ENCODE peak calls at places on chromosome X, in six cellular contexts. J, S, W, K, C and X are unnamed samples.

GRCh38 chrX:45697591-45697990 is 496.9 kb upstream of the DIPK2B start:
- DNase-seq in J (no peak), W (no peak), C (no peak), S (peak), K (no peak), X (no peak)

GRCh38 chrX:135185795-135186443 is 14.7 kb upstream of the CT55 start:
- DNase-seq in J (no peak), S (peak), C (no peak), K (peak), W (peak), X (peak)

GRCh38 chrX:18873189-18873791 is 110.6 kb downstream of the PHKA2 start:
- DNase-seq in J (no peak), K (peak), S (no peak), C (no peak), W (no peak), X (peak)

GRCh38 chrX:109533631-109534030 is 3.0 kb upstream of the NXT2 start:
- DNase-seq in J (no peak), S (no peak), K (no peak), C (no peak), W (no peak), X (no peak)

GRCh38 chrX:45807572-45808425 is 607.1 kb upstream of the DIPK2B start:
- DNase-seq in C (no peak), W (peak), K (no peak), S (peak), J (no peak), X (no peak)

GRCh38 chrX:1841746-1842145 is 226.9 kb downstream of the ASMT start:
- DNase-seq in C (no peak), W (no peak), J (no peak), K (no peak), S (no peak), X (no peak)

GRCh38 chrX:67207912-67208311 is 335.9 kb upstream of the AR start:
- DNase-seq in K (no peak), S (no peak), C (no peak), J (no peak), W (no peak), X (no peak)

GRCh38 chrX:83819304-83819703 is 41.6 kb upstream of the CYLC1 start:
- DNase-seq in S (peak), W (no peak), C (no peak), J (no peak), K (no peak), X (no peak)

GRCh38 chrX:114058988-114059418 is 524.9 kb upstream of the HTR2C start:
- DNase-seq in W (no peak), C (no peak), J (no peak), S (no peak), K (no peak), X (no peak)

GRCh38 chrX:9327747-9328145 is 137.1 kb upstream of the TBL1X start:
- DNase-seq in K (no peak), S (peak), W (no peak), C (no peak), J (no peak), X (no peak)

GRCh38 chrX:10983526-10983925 is 127.6 kb upstream of the HCCS start:
- DNase-seq in C (no peak), W (no peak), S (no peak), K (no peak), J (no peak), X (no peak)

GRCh38 chrX:24619647-24620046 is 27.5 kb downstream of the PCYT1B start:
- DNase-seq in S (peak), K (no peak), J (no peak), W (peak), C (peak), X (no peak)

GRCh38 chrX:63511361-63511760 is 160.2 kb upstream of the SPIN4 start:
- DNase-seq in S (no peak), C (no peak), W (no peak), K (no peak), J (no peak), X (no peak)

GRCh38 chrX:63508668-63509067 is 157.5 kb upstream of the SPIN4 start:
- DNase-seq in J (no peak), K (no peak), C (no peak), W (no peak), S (no peak), X (no peak)

GRCh38 chrX:63503541-63503940 is 152.4 kb upstream of the SPIN4 start:
- DNase-seq in W (no peak), S (peak), K (no peak), C (no peak), J (no peak), X (no peak)

DNA sequence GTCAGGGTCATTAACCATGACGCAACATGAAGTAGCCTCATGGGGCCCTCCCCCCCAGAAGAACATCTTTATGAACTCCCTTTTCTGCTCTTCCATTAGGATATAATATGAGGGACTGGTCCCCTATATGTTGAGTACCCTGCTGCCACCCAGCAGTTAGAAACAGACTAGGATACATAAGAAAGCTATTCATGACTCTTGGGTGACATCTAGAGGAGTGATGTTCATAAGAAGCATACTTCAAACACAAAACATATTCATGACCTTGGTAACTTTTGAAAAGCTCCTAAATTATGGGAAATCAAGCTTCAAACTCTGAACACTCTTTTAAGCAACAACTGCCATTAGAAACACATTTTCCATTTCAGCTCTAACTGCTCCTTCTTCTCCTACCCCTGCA is 155.2 kb upstream of the SPIN4 start:
- DNase-seq in S (peak), K (peak), J (no peak), W (no peak), C (no peak), X (no peak)
- TF ChIP-seq CTCF in S (peak), K (peak), J (peak), W (no peak), C (no peak), X (no peak)

DNA sequence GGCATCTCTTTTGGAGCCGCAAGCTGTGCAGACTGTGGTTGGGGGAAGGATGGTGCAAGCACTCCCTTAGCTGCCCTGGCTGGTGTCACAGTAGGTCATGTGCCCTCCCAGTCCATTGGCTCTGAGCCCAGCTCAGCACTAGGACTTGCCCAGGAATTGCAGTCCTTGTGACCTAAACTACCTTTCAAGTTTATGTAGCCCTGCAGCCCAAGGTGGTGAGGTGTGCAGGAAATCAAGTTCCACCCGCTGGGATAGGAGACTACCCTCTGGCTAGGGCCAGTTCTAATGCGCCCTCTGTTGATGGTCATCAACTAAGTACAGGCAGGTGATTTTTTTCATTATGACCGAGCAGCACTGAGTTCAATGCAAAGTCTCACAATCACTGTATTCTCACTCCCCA is 335.2 kb downstream of the UBE2NL start:
- DNase-seq in C (no peak), J (peak), W (no peak), K (no peak), S (no peak), X (no peak)
- TF ChIP-seq CTCF in C (peak), J (no peak), W (no peak), K (no peak), S (no peak), X (no peak)

DNA sequence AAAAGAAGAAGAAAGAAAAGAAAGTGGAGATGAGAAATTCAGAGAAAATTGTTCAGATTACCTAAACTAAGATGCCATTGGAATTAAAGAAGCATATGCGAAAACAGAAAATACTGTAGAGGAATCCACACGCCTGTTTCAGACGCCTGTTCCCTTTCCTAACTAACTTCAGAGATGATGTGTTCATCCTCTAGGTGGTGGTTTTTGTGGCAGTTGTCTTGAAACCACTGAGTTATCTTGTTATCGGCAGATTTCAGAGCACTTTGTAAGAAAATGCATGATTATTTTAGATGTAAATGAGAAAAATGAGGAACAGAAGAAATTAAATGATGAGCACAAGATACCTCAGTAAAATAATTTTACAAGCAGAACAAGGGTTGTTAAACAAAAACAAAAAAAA is 48.3 kb downstream of the FUNDC1 start:
- DNase-seq in W (no peak), J (no peak), K (no peak), S (no peak), C (no peak), X (no peak)
- TF ChIP-seq CTCF in W (no peak), J (no peak), K (no peak), S (no peak), C (no peak), X (no peak)

GRCh38 chrX:48703642-48704481 is 7.3 kb downstream of the SUV39H1 start:
- DNase-seq in C (peak), K (no peak), W (no peak), J (no peak), S (peak), X (no peak)
- TF ChIP-seq CTCF in C (no peak), K (no peak), W (no peak), J (no peak), S (no peak), X (no peak)

DNA sequence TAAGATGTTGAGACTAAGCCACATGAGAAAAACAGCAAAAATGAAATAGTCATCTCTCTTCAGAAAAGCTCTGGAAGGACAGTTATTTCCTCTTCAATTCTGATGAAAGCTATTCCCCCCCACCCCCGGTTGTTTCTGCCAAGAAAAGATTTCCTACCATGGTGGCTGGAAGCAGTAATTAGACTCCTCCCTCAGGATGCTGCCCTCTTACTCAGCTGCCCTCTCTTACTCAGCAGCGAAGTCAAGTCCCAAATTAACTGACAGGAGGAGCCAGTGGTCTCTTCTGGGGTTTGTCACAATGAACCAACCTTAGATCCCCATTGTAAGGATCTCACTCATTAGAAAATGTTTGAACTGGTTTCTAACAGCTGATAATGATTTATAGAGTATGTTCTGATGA is 38.0 kb downstream of the GPM6B start:
- DNase-seq in J (no peak), K (no peak), C (no peak), W (no peak), S (no peak), X (peak)
- TF ChIP-seq CTCF in J (no peak), K (no peak), C (no peak), W (no peak), S (no peak), X (no peak)

GRCh38 chrX:26649534-26649933 is 433.6 kb downstream of the MAGEB5 start:
- DNase-seq in J (no peak), C (no peak), K (peak), W (no peak), S (peak), X (no peak)
- TF ChIP-seq CTCF in J (peak), C (peak), K (peak), W (no peak), S (peak), X (peak)

GRCh38 chrX:99172958-99173357 is 1237.1 kb downstream of the PCDH19 start:
- DNase-seq in S (no peak), W (no peak), C (no peak), K (no peak), J (no peak), X (no peak)
- TF ChIP-seq CTCF in S (no peak), W (no peak), C (no peak), K (no peak), J (no peak), X (no peak)

GRCh38 chrX:118329179-118329578 is 16.7 kb upstream of the WDR44 start:
- DNase-seq in C (no peak), W (no peak), S (no peak), K (no peak), J (no peak), X (no peak)

GRCh38 chrX:118324588-118324987 is 21.3 kb upstream of the WDR44 start:
- DNase-seq in K (no peak), J (no peak), S (no peak), C (no peak), W (no peak), X (no peak)

GRCh38 chrX:118325453-118325852 is 20.5 kb upstream of the WDR44 start:
- DNase-seq in K (no peak), S (peak), J (no peak), C (no peak), W (no peak), X (no peak)
- TF ChIP-seq CTCF in K (no peak), S (peak), J (peak), C (peak), W (no peak), X (no peak)